ENCODE peak calls at places on chromosomes 4 and X, in four cellular contexts. S, V, U and X are unnamed samples.

GRCh38 chr4:3406431-3406830 is 35.3 kb upstream of the HGFAC start:
- DNase-seq in S (peak), V (no peak), U (peak), X (no peak)

GRCh38 chr4:11626046-11626445 is 197.4 kb upstream of the HS3ST1 start:
- DNase-seq in S (no peak), V (no peak), U (no peak), X (no peak)

GRCh38 chr4:73922766-73923630 is 53.8 kb downstream of the CXCL1 start:
- DNase-seq in S (no peak), V (no peak), U (no peak), X (no peak)

GRCh38 chr4:40192286-40193017 is 4.4 kb upstream of the RHOH start:
- DNase-seq in S (no peak), V (no peak), U (no peak), X (no peak)

GRCh38 chr4:57154191-57154590 is 44.0 kb upstream of the IGFBP7 start:
- DNase-seq in S (no peak), V (no peak), U (no peak), X (no peak)

GRCh38 chr4:109873791-109874514 is 26.0 kb downstream of the LRIT3 start:
- DNase-seq in S (no peak), V (no peak), U (no peak), X (no peak)

GRCh38 chr4:57071340-57071739 is 38.8 kb downstream of the IGFBP7 start:
- DNase-seq in S (no peak), V (no peak), U (no peak), X (no peak)

GRCh38 chr4:3522651-3523050 is 9.6 kb downstream of the LRPAP1 start:
- DNase-seq in S (no peak), V (no peak), U (peak), X (no peak)

GRCh38 chr4:69689530-69690111 is 36.6 kb upstream of the UGT2A1 start:
- DNase-seq in S (no peak), V (peak), U (no peak), X (no peak)

GRCh38 chr4:107050525-107051135 is 14.5 kb upstream of the DKK2 start:
- DNase-seq in S (no peak), V (peak), U (no peak), X (no peak)

GRCh38 chr4:12846368-12846767 is 637.8 kb downstream of the RAB28 start:
- DNase-seq in S (no peak), V (peak), U (no peak), X (no peak)

GRCh38 chr4:17562157-17562556 is 14.8 kb upstream of the LAP3 start:
- DNase-seq in S (peak), V (peak), U (no peak), X (no peak)

GRCh38 chrX:100447563-100448397 is 37.7 kb upstream of the PCDH19 start:
- DNase-seq in S (no peak), V (peak), U (no peak), X (no peak)

GRCh38 chr4:143700420-143701352 is at the start of gene FREM3:
- DNase-seq in S (no peak), V (peak), U (peak), X (no peak)

GRCh38 chr4:185296665-185297460 is 87.5 kb downstream of the SNX25 start:
- DNase-seq in S (no peak), V (no peak), U (no peak), X (no peak)

GRCh38 chrX:110671068-110671803 is 124.4 kb downstream of the CHRDL1 start:
- DNase-seq in S (no peak), V (no peak), U (no peak), X (no peak)

GRCh38 chrX:154398668-154399526 is 720 bp downstream of the RPL10 start:
- DNase-seq in S (peak), V (peak), U (peak), X (peak)

GRCh38 chr4:26996745-26997144 is 136.1 kb downstream of the STIM2 start:
- DNase-seq in S (no peak), V (no peak), U (no peak), X (no peak)

GRCh38 chrX:134935286-134935685 is 55.5 kb upstream of the SMIM10 start:
- DNase-seq in S (no peak), V (no peak), U (no peak), X (no peak)

GRCh38 chrX:50769389-50770063 is 44.5 kb downstream of the SHROOM4 start:
- DNase-seq in S (no peak), V (no peak), U (no peak), X (no peak)

GRCh38 chr4:22901631-22902030 is 208.9 kb downstream of the GBA3 start:
- DNase-seq in S (no peak), V (no peak), U (no peak), X (no peak)

GRCh38 chr4:56246230-56246610 is 141.1 kb downstream of the AASDH start:
- DNase-seq in S (no peak), V (no peak), U (no peak), X (no peak)

GRCh38 chrX:47936224-47936939 is 67.4 kb downstream of the ZNF182 start:
- DNase-seq in S (no peak), V (peak), U (peak), X (no peak)

GRCh38 chrX:115642304-115642703 is 81.3 kb downstream of the PLS3 start:
- DNase-seq in S (no peak), V (peak), U (no peak), X (no peak)

GRCh38 chr4:145827885-145828284 is 110.7 kb downstream of the ZNF827 start:
- DNase-seq in S (no peak), V (no peak), U (no peak), X (no peak)
- TF ChIP-seq CTCF in S (no peak), V (no peak), U (no peak), X (no peak)

DNA sequence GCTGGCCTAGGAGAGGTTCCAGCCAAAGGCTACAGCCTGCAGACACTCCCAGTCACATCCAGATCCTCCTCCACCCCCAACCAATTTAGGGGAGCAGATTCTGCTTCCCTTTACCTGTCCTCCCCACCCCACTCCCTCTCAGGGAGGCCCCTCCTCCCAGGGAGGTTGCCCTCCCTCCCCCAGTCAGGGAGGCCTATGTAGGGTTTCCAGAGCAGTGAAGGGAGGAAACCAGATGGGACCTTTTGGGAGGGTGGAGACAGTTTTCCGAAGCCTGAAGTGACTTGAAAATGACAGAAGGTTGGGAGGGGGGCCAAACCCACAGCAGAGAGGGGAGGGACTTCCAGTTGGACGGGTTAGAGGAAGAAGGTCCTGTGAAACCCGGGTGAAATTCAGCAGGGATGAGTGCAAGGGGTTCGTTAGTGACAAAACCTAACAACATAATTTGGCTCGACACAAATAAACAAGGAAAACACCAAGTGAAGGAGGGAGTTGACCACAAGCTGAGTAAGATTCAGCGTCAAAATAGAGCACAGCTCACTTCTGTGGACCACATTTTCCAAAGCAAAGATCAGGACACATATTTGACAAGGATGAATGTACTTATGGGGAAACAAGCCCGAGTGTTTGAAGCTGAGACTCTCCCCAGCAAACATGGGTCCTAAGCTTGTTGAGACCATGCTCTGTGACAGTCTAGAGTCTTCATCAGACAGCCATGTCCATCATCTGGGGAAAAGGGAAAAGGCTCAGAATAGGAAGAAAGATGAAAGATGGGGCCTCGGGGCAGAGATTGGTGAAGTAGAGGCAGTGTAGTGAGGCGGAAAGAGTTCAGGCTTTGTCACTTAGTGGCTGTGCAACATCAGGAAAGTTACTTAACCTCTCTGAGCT is 46.4 kb downstream of the PRPS1 start:
- DNase-seq in S (peak), V (no peak), U (no peak), X (peak)
- TF ChIP-seq POLR2AphosphoS5 in S (no peak), V (no peak), U (peak), X (peak)

GRCh38 chr4:160143574-160143973 is 1040.7 kb downstream of the RAPGEF2 start:
- DNase-seq in S (no peak), V (no peak), U (no peak), X (no peak)
- H3K4me3 ChIP-seq in S (no peak), V (no peak), U (no peak), X (no peak)

DNA sequence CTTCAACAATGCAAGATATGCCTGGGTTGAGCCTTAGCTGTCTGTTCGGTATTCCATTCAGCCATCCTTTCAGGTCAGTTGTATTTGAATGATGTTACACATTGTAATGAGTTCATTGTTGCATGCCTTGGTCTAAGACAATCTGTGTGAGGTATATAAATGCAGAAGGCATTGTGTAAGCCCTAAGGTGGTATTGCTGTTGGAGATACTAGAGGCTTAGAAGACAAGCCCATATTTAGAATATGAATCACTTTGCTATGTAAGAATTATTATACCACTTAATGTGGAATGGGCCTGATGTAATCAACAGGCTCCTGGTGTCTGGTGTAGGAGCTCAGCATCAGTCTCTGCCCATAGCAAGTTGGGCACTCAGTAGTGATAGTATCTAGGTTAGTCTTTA is 473.4 kb upstream of the GNPDA2 start:
- DNase-seq in S (no peak), V (no peak), U (no peak), X (no peak)
- TF ChIP-seq CTCF in S (no peak), V (no peak), U (no peak), X (no peak)

GRCh38 chrX:148361641-148362040 is 138.8 kb upstream of the AFF2 start:
- DNase-seq in S (no peak), V (no peak), U (no peak), X (no peak)
- TF ChIP-seq POLR2AphosphoS5 in S (no peak), V (no peak), U (no peak), X (no peak)

DNA sequence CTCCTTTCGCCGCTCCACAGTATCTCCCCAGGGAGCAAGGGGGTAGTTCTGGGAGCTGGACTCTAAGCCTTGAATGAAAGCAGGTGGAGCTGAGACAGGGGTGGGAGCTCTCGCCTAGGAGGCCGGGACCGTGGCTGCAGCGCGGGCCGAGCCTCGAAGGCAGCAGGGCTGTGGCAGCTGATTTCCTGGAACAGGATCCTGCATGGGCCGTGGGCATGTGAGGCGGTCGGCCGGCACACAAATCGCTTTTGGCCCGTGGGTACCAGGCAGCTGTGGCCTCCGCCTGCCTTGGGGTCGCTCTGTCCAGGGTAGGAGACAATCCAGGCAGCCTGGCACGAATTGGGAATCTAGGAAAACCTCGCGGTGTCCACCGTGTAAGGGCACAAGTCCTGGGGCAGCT is 981 bp downstream of the FGF16 start:
- DNase-seq in S (no peak), V (peak), U (peak), X (no peak)
- H3K4me3 ChIP-seq in S (peak), V (peak), U (no peak), X (no peak)